ENCODE peak calls at places on chromosomes 2 and 18, in nine cellular contexts. V is hypothalamus; Y is MCF 10A; G is activated CD4-positive, alpha-beta memory T cell treated with anti-CD3 and anti-CD28 coated beads, Interleukin-2, amount 10 ng/mL, durations not matched to agents 7 days and 5 days; R is tibial nerve; J is Ammon's horn; K is heart right ventricle; F is stromal cell of bone marrow; B is T-helper 1 cell. T is an unnamed sample.

GRCh38 chr2:205754924-205755321 is 72.6 kb downstream of the NRP2 start:
- DNase-seq in V (no peak), Y (peak; percentile 34), G (no peak), R (no peak), J (no peak), K (no peak), F (peak; percentile 43), B (no peak), T (peak; percentile 86)

GRCh38 chr2:44715671-44716077 is 225.8 kb upstream of the SIX3 start:
- DNase-seq in V (no peak), Y (peak; percentile 52), G (no peak), R (no peak), J (peak; percentile 37), K (peak; percentile 17), F (peak; percentile 19), B (no peak), T (peak; percentile 57)

GRCh38 chr18:40355701-40356100 is 1599.3 kb upstream of the PIK3C3 start:
- DNase-seq in V (no peak), Y (peak; percentile 56), G (no peak), R (no peak), J (no peak), K (no peak), F (peak; percentile 33), B (no peak), T (no peak)

GRCh38 chr2:102939207-102939606 is 177.4 kb downstream of the TMEM182 start:
- DNase-seq in V (no peak), Y (no peak), G (no peak), R (no peak), J (no peak), K (no peak), F (no peak), B (no peak), T (no peak)

GRCh38 chr2:217875138-217875537 is 127.7 kb downstream of the TNS1 start:
- DNase-seq in V (no peak), Y (no peak), G (no peak), R (no peak), J (no peak), K (no peak), F (no peak), B (no peak), T (no peak)

GRCh38 chr2:109594246-109594900 is 19.4 kb downstream of the SEPTIN10 start:
- DNase-seq in V (no peak), Y (peak; percentile 14), G (no peak), R (no peak), J (no peak), K (no peak), F (no peak), B (no peak), T (no peak)

GRCh38 chr2:54767921-54768320 is 44.5 kb downstream of the EML6 start:
- DNase-seq in V (no peak), Y (peak; percentile 47), G (no peak), R (no peak), J (no peak), K (no peak), F (no peak), B (no peak), T (peak; percentile 92)

GRCh38 chr2:77336013-77336412 is 186.2 kb downstream of the LRRTM4 start:
- DNase-seq in V (no peak), Y (no peak), G (no peak), R (no peak), J (no peak), K (no peak), F (no peak), B (no peak), T (no peak)

GRCh38 chr2:141942006-141942789 is 188.6 kb downstream of the LRP1B start:
- DNase-seq in V (no peak), Y (no peak), G (no peak), R (no peak), J (no peak), K (no peak), F (no peak), B (no peak), T (no peak)

GRCh38 chr2:184004945-184005672 is 593.2 kb upstream of the ZNF804A start:
- DNase-seq in V (no peak), Y (no peak), G (no peak), R (no peak), J (peak; percentile 7), K (no peak), F (no peak), B (no peak), T (no peak)

GRCh38 chr18:58863539-58864145 is 1.0 kb upstream of the ZNF532 start:
- DNase-seq in V (peak; percentile 44), Y (no peak), G (peak; percentile 32), R (no peak), J (peak; percentile 54), K (peak; percentile 32), F (no peak), B (peak; percentile 25), T (no peak)

GRCh38 chr2:218322756-218323525 is 30.6 kb upstream of the TMBIM1 start:
- DNase-seq in V (no peak), Y (peak; percentile 95), G (peak; percentile 42), R (peak; percentile 26), J (peak; percentile 77), K (peak; percentile 68), F (no peak), B (peak; percentile 41), T (peak; percentile 95)

T was measured in renal cortical epithelial cell.